ENCODE peak calls at places on chromosomes 11 and 22, in eight cellular contexts. N, G, L, W, P, R, Q and C are unnamed samples.

GRCh38 chr22:24845036-24845918 is 39.3 kb downstream of the SGSM1 start:
- DNase-seq in W (no peak), Q (no peak), P (no peak), G (no peak), L (no peak), R (no peak), N (no peak), C (no peak)

GRCh38 chr11:105862736-105863367 is 159.2 kb downstream of the MSANTD4 start:
- DNase-seq in W (no peak), L (peak), N (no peak), Q (no peak), P (no peak), R (peak), G (peak), C (no peak)

GRCh38 chr11:78350101-78350645 is 67.4 kb downstream of the GAB2 start:
- DNase-seq in Q (no peak), P (peak), L (no peak), N (no peak), W (no peak), G (no peak), R (peak), C (no peak)

GRCh38 chr11:114960117-114960516 is 281.8 kb downstream of the NXPE2 start:
- DNase-seq in P (no peak), Q (no peak), G (no peak), N (no peak), R (no peak), W (no peak), L (no peak), C (no peak)

GRCh38 chr11:120137611-120138521 is at the start of gene TRIM29:
- DNase-seq in W (peak), N (peak), L (peak), Q (peak), P (peak), G (no peak), R (no peak), C (peak)

GRCh38 chr11:122772945-122773344 is 65.4 kb upstream of the CRTAM start:
- DNase-seq in L (no peak), P (no peak), W (no peak), N (no peak), G (no peak), R (no peak), Q (no peak), C (no peak)

GRCh38 chr11:122220321-122220720 is 104.3 kb upstream of the BLID start:
- DNase-seq in Q (no peak), L (no peak), G (no peak), W (no peak), R (no peak), N (no peak), P (no peak), C (no peak)

GRCh38 chr22:44331881-44332714 is 19.3 kb upstream of the SHISAL1 start:
- DNase-seq in L (peak), Q (no peak), N (no peak), P (no peak), R (peak), W (no peak), G (no peak), C (no peak)

GRCh38 chr11:36372101-36372767 is 76.1 kb downstream of the PRR5L start:
- DNase-seq in N (no peak), Q (no peak), P (no peak), L (no peak), G (no peak), R (no peak), W (no peak), C (no peak)

GRCh38 chr11:110152199-110152598 is 59.0 kb downstream of the ZC3H12C start:
- DNase-seq in R (no peak), W (no peak), P (no peak), L (no peak), G (no peak), N (no peak), Q (no peak), C (no peak)

GRCh38 chr22:21778705-21779363 is 43.2 kb upstream of the YPEL1 start:
- DNase-seq in Q (no peak), R (no peak), P (no peak), N (peak), W (no peak), L (no peak), G (no peak), C (no peak)

GRCh38 chr11:66902486-66903177 is 45.8 kb downstream of the LRFN4 start:
- DNase-seq in R (no peak), P (no peak), G (no peak), Q (no peak), W (no peak), L (peak), N (no peak), C (no peak)

GRCh38 chr22:17199131-17199731 is 20.0 kb downstream of the ADA2 start:
- DNase-seq in R (peak), P (no peak), G (no peak), L (peak), N (no peak), Q (no peak), W (no peak), C (no peak)

GRCh38 chr11:45247433-45247832 is 38.7 kb downstream of the SYT13 start:
- DNase-seq in W (no peak), R (no peak), G (no peak), Q (no peak), N (no peak), P (no peak), L (peak), C (no peak)

GRCh38 chr11:10450451-10451398 is 4.3 kb upstream of the AMPD3 start:
- DNase-seq in L (peak), P (peak), W (peak), Q (peak), N (peak), G (peak), R (peak), C (peak)

GRCh38 chr22:32478994-32479393 is 4.4 kb downstream of the FBXO7 start:
- DNase-seq in Q (no peak), L (no peak), R (no peak), G (no peak), P (no peak), W (no peak), N (no peak), C (no peak)

GRCh38 chr11:78256962-78257361 is 68.2 kb downstream of the USP35 start:
- DNase-seq in W (no peak), R (no peak), G (no peak), P (peak), N (peak), L (no peak), Q (no peak), C (no peak)

GRCh38 chr11:75301131-75301530 is 50.3 kb downstream of the ARRB1 start:
- DNase-seq in Q (no peak), G (no peak), P (peak), W (no peak), R (no peak), L (no peak), N (no peak), C (no peak)

GRCh38 chr11:75369846-75370245 is 18.4 kb upstream of the ARRB1 start:
- DNase-seq in Q (no peak), N (peak), P (no peak), R (no peak), L (no peak), W (no peak), G (no peak), C (no peak)

GRCh38 chr11:117045196-117045595 is 53.0 kb downstream of the SIK3 start:
- DNase-seq in N (no peak), R (peak), Q (no peak), L (no peak), W (no peak), G (no peak), P (peak), C (no peak)

GRCh38 chr22:26553056-26553752 is 36.7 kb downstream of the TPST2 start:
- DNase-seq in P (no peak), L (peak), R (no peak), W (no peak), Q (no peak), G (no peak), N (no peak), C (no peak)

GRCh38 chr22:17867160-17867785 is 93.0 kb upstream of the BID start:
- DNase-seq in W (no peak), Q (peak), R (no peak), P (peak), N (no peak), G (no peak), L (peak), C (no peak)

GRCh38 chr22:35971418-35972119 is 57.1 kb downstream of the RBFOX2 start:
- DNase-seq in Q (peak), L (peak), G (no peak), R (no peak), N (no peak), P (no peak), W (no peak), C (no peak)
- TF ChIP-seq POLR2AphosphoS5 in Q (peak), L (peak), G (no peak), R (no peak), N (no peak), P (no peak), W (no peak), C (no peak)

GRCh38 chr11:111841370-111842053 is 29.9 kb downstream of the ALG9 start:
- DNase-seq in R (peak), Q (peak), W (peak), G (peak), L (peak), N (peak), P (peak), C (peak)
- TF ChIP-seq POLR2AphosphoS5 in R (no peak), Q (peak), W (peak), G (no peak), L (no peak), N (peak), P (no peak), C (no peak)

GRCh38 chr11:86257446-86257845 is 12.9 kb downstream of the EED start:
- DNase-seq in Q (no peak), N (no peak), G (no peak), L (no peak), P (no peak), R (no peak), W (no peak), C (no peak)
- TF ChIP-seq POLR2AphosphoS5 in Q (no peak), N (no peak), G (no peak), L (no peak), P (no peak), R (no peak), W (no peak), C (no peak)

GRCh38 chr11:72045849-72046248 is 34.5 kb downstream of the NUMA1 start:
- DNase-seq in N (no peak), Q (no peak), L (no peak), W (no peak), G (no peak), P (no peak), R (no peak), C (no peak)
- TF ChIP-seq POLR2AphosphoS5 in N (no peak), Q (no peak), L (no peak), W (no peak), G (no peak), P (no peak), R (no peak), C (no peak)

GRCh38 chr11:15027011-15027410 is 46.4 kb upstream of the CALCB start:
- DNase-seq in R (no peak), P (no peak), N (no peak), Q (no peak), L (no peak), G (no peak), W (no peak), C (no peak)
- TF ChIP-seq POLR2AphosphoS5 in R (no peak), P (no peak), N (no peak), Q (no peak), L (no peak), G (no peak), W (no peak), C (no peak)

GRCh38 chr11:207213-208176 is at the start of the genes BET1L and RIC8A:
- DNase-seq in Q (peak), G (peak), L (peak), W (peak), R (peak), P (peak), N (peak), C (peak)
- TF ChIP-seq POLR2AphosphoS5 in Q (peak), G (peak), L (peak), W (peak), R (peak), P (peak), N (peak), C (peak)

GRCh38 chr11:860238-861104 is 17.8 kb downstream of the TSPAN4 start:
- DNase-seq in G (no peak), P (no peak), L (no peak), Q (no peak), N (no peak), R (no peak), W (no peak), C (no peak)
- TF ChIP-seq POLR2AphosphoS5 in G (no peak), P (no peak), L (no peak), Q (no peak), N (no peak), R (no peak), W (no peak), C (no peak)

GRCh38 chr11:19843106-19843505 is 130.5 kb downstream of the NAV2 start:
- DNase-seq in G (no peak), R (no peak), N (no peak), W (no peak), L (no peak), P (no peak), Q (no peak), C (no peak)

GRCh38 chr11:19836666-19837065 is 124.0 kb downstream of the NAV2 start:
- DNase-seq in W (no peak), R (no peak), N (no peak), Q (no peak), L (no peak), G (no peak), P (no peak), C (no peak)

GRCh38 chr11:19842505-19842904 is 129.9 kb downstream of the NAV2 start:
- DNase-seq in R (no peak), Q (no peak), P (no peak), G (no peak), W (no peak), N (no peak), L (no peak), C (no peak)

GRCh38 chr11:19834761-19835160 is 122.1 kb downstream of the NAV2 start:
- DNase-seq in G (no peak), P (no peak), L (no peak), Q (no peak), W (no peak), N (no peak), R (no peak), C (no peak)

DNA sequence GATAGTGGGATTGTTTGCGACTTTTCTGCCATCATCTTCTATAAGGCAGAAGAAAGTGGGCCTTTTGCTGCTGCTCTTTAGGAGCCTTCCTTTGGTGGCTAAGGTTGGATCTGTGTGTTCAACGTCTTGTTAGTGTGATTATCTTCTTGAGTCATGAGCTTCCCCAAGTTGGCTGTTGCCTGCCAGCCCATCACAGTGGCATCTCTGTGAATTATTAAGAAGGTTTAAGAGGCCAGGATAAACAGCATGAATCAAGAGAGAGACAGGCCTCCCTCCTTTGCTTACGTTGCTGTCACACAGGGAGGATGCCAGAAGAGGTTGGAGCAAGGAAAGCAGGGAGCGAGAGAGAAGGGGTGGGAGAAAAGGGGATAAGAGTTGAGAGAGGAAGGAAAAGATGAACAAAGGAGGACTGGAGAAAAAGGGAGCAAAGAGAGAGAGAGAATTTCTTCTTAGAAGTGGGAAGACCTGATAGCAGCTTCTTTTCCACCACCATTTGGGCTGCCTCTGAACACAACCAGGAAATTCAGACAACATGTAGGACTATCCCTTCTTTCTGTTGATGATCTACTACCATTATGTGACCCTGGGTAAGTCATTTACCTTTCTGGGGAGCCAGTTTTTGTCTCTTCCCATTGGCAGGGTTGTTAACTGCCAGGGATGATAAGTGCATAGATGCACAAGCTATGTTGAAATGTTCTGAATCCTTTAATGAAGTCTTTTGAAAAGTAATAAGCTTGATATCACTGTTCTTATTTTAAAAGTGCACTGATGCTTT is 126.5 kb downstream of the NAV2 start:
- DNase-seq in R (no peak), G (no peak), W (no peak), Q (no peak), N (no peak), P (no peak), L (no peak), C (no peak)
- TF ChIP-seq POLR2AphosphoS5 in R (no peak), G (no peak), W (no peak), Q (no peak), N (no peak), P (no peak), L (no peak), C (no peak)